ENCODE peak calls at places on chromosomes 5 and 9, in five cellular contexts. N is upper lobe of right lung, G is erythroblast, J is BE2C, W is AG08396. F is an unnamed sample.

GRCh38 chr5:134506054-134507039 is 19.1 kb upstream of the JADE2 start:
- DNase-seq in N (peak), J (no peak), G (no peak), W (no peak), F (no peak)

GRCh38 chr9:113993838-113994540 is 84.1 kb downstream of the AMBP start:
- DNase-seq in G (no peak), W (peak), N (peak), J (peak), F (no peak)

GRCh38 chr5:110625376-110625999 is 101.0 kb downstream of the TMEM232 start:
- DNase-seq in W (no peak), G (peak), N (no peak), J (no peak), F (no peak)

GRCh38 chr5:176596689-176597416 is 13.1 kb downstream of the GPRIN1 start:
- DNase-seq in G (peak), J (no peak), N (no peak), W (peak), F (no peak)

GRCh38 chr5:101675510-101675909 is 620.6 kb downstream of the SLCO4C1 start:
- DNase-seq in J (peak), W (no peak), G (no peak), N (no peak), F (no peak)

GRCh38 chr5:10590226-10591047 is 26.6 kb downstream of the ANKRD33B start:
- DNase-seq in N (no peak), W (no peak), J (peak), G (peak), F (peak)

GRCh38 chr5:112604741-112605390 is 132.8 kb upstream of the APC start:
- DNase-seq in J (no peak), N (no peak), G (peak), W (no peak), F (no peak)

GRCh38 chr5:147727200-147727599 is 55.3 kb downstream of the JAKMIP2 start:
- DNase-seq in N (no peak), J (no peak), G (no peak), W (no peak), F (no peak)

GRCh38 chr5:39624890-39625289 is 200.1 kb upstream of the DAB2 start:
- DNase-seq in N (no peak), G (no peak), W (no peak), J (no peak), F (no peak)

GRCh38 chr5:138653502-138653901 is 78.3 kb upstream of the HSPA9 start:
- DNase-seq in N (no peak), J (no peak), W (no peak), G (peak), F (no peak)

GRCh38 chr5:168916266-168916665 is 337.1 kb upstream of the PANK3 start:
- DNase-seq in N (peak), J (peak), G (no peak), W (no peak), F (no peak)

GRCh38 chr5:52846443-52846842 is 58.7 kb downstream of the ITGA1 start:
- DNase-seq in W (no peak), N (no peak), G (no peak), J (no peak), F (no peak)

GRCh38 chr5:91598216-91598615 is 215.1 kb upstream of the ARRDC3 start:
- DNase-seq in G (no peak), N (no peak), W (no peak), J (peak), F (no peak)

GRCh38 chr5:81006955-81007636 is 46.9 kb downstream of the RASGRF2 start:
- DNase-seq in N (no peak), W (no peak), J (no peak), G (no peak), F (no peak)

GRCh38 chr5:141849371-141850182 is 28.6 kb downstream of the PCDH1 start:
- DNase-seq in W (peak), J (peak), N (peak), G (peak), F (peak)

GRCh38 chr5:137309290-137309689 is 189.8 kb downstream of the SPOCK1 start:
- DNase-seq in N (no peak), G (no peak), J (no peak), W (no peak), F (peak)

GRCh38 chr5:465591-466403 is 22.8 kb downstream of the EXOC3 start:
- DNase-seq in G (no peak), W (no peak), J (no peak), N (peak), F (no peak)

GRCh38 chr5:141767671-141768070 is 85.6 kb upstream of the ARAP3 start:
- DNase-seq in W (no peak), N (no peak), G (no peak), J (no peak), F (no peak)

GRCh38 chr9:83955985-83956287 is 24.1 kb downstream of the HNRNPK start:
- DNase-seq in W (no peak), N (no peak), G (no peak), J (no peak), F (no peak)

F was measured in osteocyte.